ENCODE peak calls at places on chromosomes 5 and 9, in ten cellular contexts. N, Z, B, V, H, S, C, O, Y and T are unnamed samples.
A peak's percentile ranks its signal among the peaks of the same experiment; 100 is the strongest.

GRCh38 chr9:126204197-126204596 is 122.4 kb upstream of the MVB12B start:
- DNase-seq in N (no peak), Z (no peak), B (no peak), V (no peak), H (no peak), S (no peak), C (no peak), O (no peak), Y (no peak), T (no peak)

GRCh38 chr5:171521219-171521633 is 101.8 kb downstream of the FGF18 start:
- DNase-seq in N (peak; percentile 95), Z (no peak), B (peak; percentile 90), V (no peak), H (no peak), S (no peak), C (peak; percentile 88), O (peak; percentile 61), Y (peak; percentile 95), T (peak; percentile 71)

GRCh38 chr9:125626187-125626586 is 80.8 kb downstream of the MAPKAP1 start:
- DNase-seq in N (peak; percentile 36), Z (no peak), B (no peak), V (no peak), H (no peak), S (no peak), C (no peak), O (no peak), Y (no peak), T (no peak)

GRCh38 chr5:61029456-61030162 is 84.6 kb downstream of the NDUFAF2 start:
- DNase-seq in N (peak; percentile 20), Z (no peak), B (no peak), V (no peak), H (no peak), S (no peak), C (no peak), O (no peak), Y (no peak), T (no peak)

GRCh38 chr9:113454914-113455761 is 8.4 kb upstream of the RGS3 start:
- DNase-seq in N (peak; percentile 91), Z (peak; percentile 67), B (peak; percentile 94), V (no peak), H (no peak), S (peak; percentile 69), C (peak; percentile 77), O (no peak), Y (peak; percentile 88), T (peak; percentile 83)

GRCh38 chr5:30908356-30908755 is 285.1 kb upstream of the CDH6 start:
- DNase-seq in N (no peak), Z (no peak), B (no peak), V (no peak), H (no peak), S (no peak), C (no peak), O (no peak), Y (no peak), T (no peak)

GRCh38 chr9:2285411-2285810 is 270.3 kb downstream of the SMARCA2 start:
- DNase-seq in N (no peak), Z (no peak), B (no peak), V (no peak), H (no peak), S (no peak), C (peak; percentile 95), O (no peak), Y (no peak), T (no peak)

GRCh38 chr9:134328841-134329575 is 2.8 kb downstream of the RXRA start:
- DNase-seq in N (peak; percentile 75), Z (peak; percentile 72), B (peak; percentile 60), V (no peak), H (no peak), S (peak; percentile 67), C (peak; percentile 39), O (no peak), Y (peak; percentile 44), T (no peak)

GRCh38 chr5:149450199-149450598 is 71.1 kb upstream of the IL17B start:
- DNase-seq in N (peak; percentile 76), Z (peak; percentile 86), B (peak; percentile 95), V (no peak), H (no peak), S (peak; percentile 74), C (no peak), O (no peak), Y (peak; percentile 85), T (peak; percentile 34)

GRCh38 chr5:179558912-179559279 is 8.5 kb downstream of the RUFY1 start:
- DNase-seq in N (peak; percentile 70), Z (peak; percentile 32), B (peak; percentile 33), V (no peak), H (no peak), S (peak; percentile 55), C (no peak), O (peak; percentile 70), Y (peak; percentile 25), T (no peak)

GRCh38 chr5:135913713-135914626 is 18.3 kb upstream of the IL9 start:
- DNase-seq in N (no peak), Z (no peak), B (no peak), V (no peak), H (no peak), S (no peak), C (peak; percentile 5), O (no peak), Y (no peak), T (no peak)

GRCh38 chr9:126851286-126851880 is 9.1 kb upstream of the ZBTB34 start:
- DNase-seq in N (no peak), Z (no peak), B (no peak), V (peak; percentile 81), H (no peak), S (no peak), C (no peak), O (no peak), Y (no peak), T (no peak)

GRCh38 chr9:126877418-126877817 is 17.0 kb downstream of the ZBTB34 start:
- DNase-seq in N (no peak), Z (no peak), B (no peak), V (no peak), H (no peak), S (no peak), C (no peak), O (no peak), Y (no peak), T (no peak)

DNA sequence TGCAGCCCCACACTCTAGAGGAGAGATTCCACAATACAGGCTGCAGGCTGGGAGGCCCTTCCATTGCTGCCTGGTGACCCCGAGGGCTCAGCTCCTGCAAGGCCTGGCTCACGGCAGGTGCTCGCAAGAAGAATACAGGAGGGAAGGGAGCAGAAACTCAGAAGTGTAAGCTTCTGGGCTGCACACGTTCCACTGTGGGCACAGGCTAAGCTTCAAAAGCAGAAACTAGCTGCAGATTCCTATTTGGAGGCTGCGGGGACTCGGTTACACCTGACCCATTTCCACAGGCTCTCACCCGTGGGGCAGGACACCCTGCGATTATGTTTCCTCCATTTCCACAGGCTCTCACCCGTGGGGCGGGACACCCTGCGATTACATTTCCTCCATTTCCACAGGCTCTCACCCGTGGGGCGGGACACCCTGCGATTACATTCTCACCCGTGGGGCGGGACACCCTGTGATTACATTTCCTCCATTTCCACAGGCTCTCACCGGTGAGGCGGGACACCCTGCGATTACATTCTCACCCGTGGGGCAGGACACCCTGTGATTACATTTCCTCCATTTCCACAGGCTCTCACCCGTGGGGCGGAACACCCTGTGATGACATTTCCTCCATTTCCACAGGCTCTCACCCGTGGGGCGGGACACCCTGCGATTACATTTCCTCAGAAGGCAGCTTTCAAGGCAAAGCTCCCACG is 10.3 kb downstream of the LPCAT1 start:
- DNase-seq in N (no peak), Z (no peak), B (no peak), V (peak; percentile 9), H (peak; percentile 25), S (peak; percentile 23), C (no peak), O (no peak), Y (no peak), T (no peak)
- TF ChIP-seq CTCF in N (no peak), Z (no peak), B (no peak), V (no peak), H (no peak), S (no peak), C (no peak), O (no peak), Y (no peak), T (no peak)

GRCh38 chr9:35771524-35771923 is 17.4 kb upstream of the MSMP start:
- DNase-seq in N (peak; percentile 50), Z (no peak), B (peak; percentile 66), V (no peak), H (no peak), S (peak; percentile 77), C (peak; percentile 36), O (no peak), Y (no peak), T (no peak)
- H3K4me3 ChIP-seq in N (no peak overlapping the region), Z (no peak overlapping the region), B (no peak overlapping the region), V (no peak overlapping the region), H (no peak overlapping the region), S (no peak overlapping the region), C (no peak overlapping the region), O (no peak overlapping the region), Y (no peak overlapping the region), T (no peak overlapping the region)

GRCh38 chr5:3075309-3075708 is 323.8 kb upstream of the IRX2 start:
- DNase-seq in N (no peak), Z (no peak), B (no peak), V (no peak), H (no peak), S (no peak), C (no peak), O (no peak), Y (no peak), T (no peak)
- TF ChIP-seq CTCF in N (no peak), Z (no peak), B (no peak), V (peak; percentile 56), H (no peak), S (no peak), C (peak; percentile 14), O (peak; percentile 56), Y (no peak), T (no peak)

GRCh38 chr5:14405267-14405666 is 176.3 kb upstream of the OTULINL start:
- DNase-seq in N (no peak), Z (no peak), B (no peak), V (peak; percentile 50), H (no peak), S (no peak), C (no peak), O (no peak), Y (no peak), T (no peak)
- H3K4me3 ChIP-seq in N (no peak overlapping the region), Z (no peak overlapping the region), B (no peak overlapping the region), V (no peak overlapping the region), H (no peak overlapping the region), S (no peak overlapping the region), C (no peak overlapping the region), O (no peak overlapping the region), Y (no peak overlapping the region), T (no peak overlapping the region)

DNA sequence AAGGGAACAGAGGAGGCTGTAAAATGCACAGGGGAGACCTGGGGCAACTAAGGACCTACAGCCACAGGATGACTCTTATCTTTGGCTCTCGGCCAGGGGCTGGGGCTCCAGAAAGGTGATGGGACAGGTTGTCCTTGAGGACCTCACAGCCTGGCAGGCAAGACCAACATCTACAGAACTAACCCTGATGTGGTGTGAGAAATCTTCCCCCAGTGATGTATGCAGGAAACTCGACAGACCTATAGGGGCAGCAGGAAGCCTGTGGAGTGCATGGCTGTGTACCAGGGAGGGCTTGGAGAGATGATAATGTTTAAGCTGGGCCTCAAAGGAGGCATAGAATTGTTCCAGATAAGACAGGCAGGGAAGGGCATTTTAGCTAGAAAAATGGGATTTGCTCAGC is 68.4 kb upstream of the SLC25A51 start:
- DNase-seq in N (peak; percentile 57), Z (no peak), B (peak; percentile 61), V (no peak), H (no peak), S (no peak), C (peak; percentile 34), O (no peak), Y (no peak), T (no peak)
- TF ChIP-seq CTCF in N (peak; percentile 13), Z (no peak), B (peak; percentile 38), V (peak; percentile 7), H (no peak), S (no peak), C (peak; percentile 7), O (no peak), Y (peak; percentile 30), T (peak; percentile 43)

GRCh38 chr9:76691761-76692313 is 72.4 kb upstream of the PCA3 start:
- DNase-seq in N (no peak), Z (no peak), B (peak; percentile 30), V (peak; percentile 31), H (no peak), S (no peak), C (no peak), O (peak; percentile 45), Y (no peak), T (no peak)
- H3K4me3 ChIP-seq in N (peak overlapping the region; percentile 28), Z (no peak overlapping the region), B (peak overlapping the region; percentile 41), V (peak overlapping the region; percentile 51), H (peak overlapping the region; percentile 51), S (peak overlapping the region; percentile 22), C (no peak overlapping the region), O (peak overlapping the region; percentile 32), Y (peak overlapping the region; percentile 35), T (peak overlapping the region; percentile 40)